ENCODE peak calls at places on chromosomes 16 and 17, in six cellular contexts. J is testis; M is effector memory CD4-positive, alpha-beta T cell; I is Peyer's patch; K is body of pancreas; E is mucosa of descending colon. D is an unnamed sample.

GRCh38 chr16:81480856-81481821 is 36.5 kb downstream of the CMIP start:
- DNase-seq in J (peak; percentile 62), M (no peak), I (peak; percentile 91), K (no peak), E (peak; percentile 82), D (no peak)

GRCh38 chr17:49191917-49192741 is 18.2 kb downstream of the GNGT2 start:
- DNase-seq in J (peak; percentile 96), M (peak; percentile 82), I (peak; percentile 97), K (peak; percentile 94), E (peak; percentile 92), D (peak; percentile 90)

GRCh38 chr17:74922694-74923537 is at the start of gene USH1G:
- DNase-seq in J (peak; percentile 63), M (no peak), I (no peak), K (peak; percentile 28), E (no peak), D (no peak)

GRCh38 chr16:85419503-85420408 is 193.4 kb upstream of the GSE1 start:
- DNase-seq in J (peak; percentile 13), M (no peak), I (no peak), K (peak; percentile 8), E (peak; percentile 24), D (no peak)

GRCh38 chr16:86919073-86919472 is 340.7 kb downstream of the FOXL1 start:
- DNase-seq in J (no peak), M (no peak), I (no peak), K (no peak), E (no peak), D (no peak)

GRCh38 chr17:57578608-57578990 is 166.5 kb downstream of the CCDC182 start:
- DNase-seq in J (no peak), M (no peak), I (no peak), K (no peak), E (no peak), D (no peak)

GRCh38 chr16:70391881-70392481 is 45.3 kb downstream of the DDX19A start:
- DNase-seq in J (peak; percentile 82), M (no peak), I (no peak), K (no peak), E (no peak), D (peak; percentile 84)

GRCh38 chr16:55443434-55443833 is 35.6 kb upstream of the MMP2 start:
- DNase-seq in J (no peak), M (no peak), I (no peak), K (no peak), E (no peak), D (no peak)

GRCh38 chr16:78362736-78363135 is 263.3 kb downstream of the WWOX start:
- DNase-seq in J (no peak), M (no peak), I (no peak), K (no peak), E (no peak), D (no peak)

GRCh38 chr17:59561042-59561441 is 4.4 kb upstream of the DHX40 start:
- DNase-seq in J (no peak), M (no peak), I (no peak), K (no peak), E (no peak), D (peak; percentile 20)

GRCh38 chr16:56606688-56607618 is 1.4 kb upstream of the MT2A start:
- DNase-seq in J (peak; percentile 83), M (no peak), I (peak; percentile 85), K (peak; percentile 70), E (peak; percentile 79), D (no peak)

GRCh38 chr17:64420143-64420670 is 28.7 kb upstream of the MILR1 start:
- DNase-seq in J (no peak), M (peak; percentile 11), I (peak; percentile 59), K (peak; percentile 19), E (no peak), D (peak; percentile 32)

GRCh38 chr17:47413872-47414271 is 90.1 kb downstream of the EFCAB13 start:
- DNase-seq in J (no peak), M (no peak), I (no peak), K (no peak), E (no peak), D (no peak)

GRCh38 chr17:55842405-55843158 is 91.7 kb downstream of the PCTP start:
- DNase-seq in J (no peak), M (no peak), I (no peak), K (no peak), E (no peak), D (no peak)

GRCh38 chr17:59600169-59600568 is 19.5 kb upstream of the CLTC start:
- DNase-seq in J (no peak), M (no peak), I (no peak), K (no peak), E (no peak), D (no peak)

GRCh38 chr17:76734080-76734840 is 2.9 kb downstream of the SRSF2 start:
- DNase-seq in J (no peak), M (no peak), I (no peak), K (no peak), E (no peak), D (no peak)

GRCh38 chr17:76735586-76736348 is 1.4 kb downstream of the SRSF2 start:
- DNase-seq in J (no peak), M (no peak), I (no peak), K (no peak), E (no peak), D (no peak)

GRCh38 chr17:76733618-76733957 is 3.5 kb downstream of the SRSF2 start:
- DNase-seq in J (no peak), M (no peak), I (no peak), K (no peak), E (no peak), D (no peak)

GRCh38 chr17:76736349-76737081 is 616 bp downstream of the SRSF2 start:
- DNase-seq in J (peak; percentile 61), M (peak; percentile 64), I (peak; percentile 85), K (peak; percentile 81), E (peak; percentile 88), D (peak; percentile 73)

GRCh38 chr17:76735006-76735405 is 2.1 kb downstream of the SRSF2 start:
- DNase-seq in J (no peak), M (no peak), I (no peak), K (no peak), E (no peak), D (no peak)
- H3K36me3 ChIP-seq in J (no peaks in the 10 kb centered on the region), M (peaks cover 45% of the 10 kb centered on the region), I (peaks cover 46% of the 10 kb centered on the region), K (no peaks in the 10 kb centered on the region), E (no peaks in the 10 kb centered on the region), D (peaks cover 66% of the 10 kb centered on the region)

DNA sequence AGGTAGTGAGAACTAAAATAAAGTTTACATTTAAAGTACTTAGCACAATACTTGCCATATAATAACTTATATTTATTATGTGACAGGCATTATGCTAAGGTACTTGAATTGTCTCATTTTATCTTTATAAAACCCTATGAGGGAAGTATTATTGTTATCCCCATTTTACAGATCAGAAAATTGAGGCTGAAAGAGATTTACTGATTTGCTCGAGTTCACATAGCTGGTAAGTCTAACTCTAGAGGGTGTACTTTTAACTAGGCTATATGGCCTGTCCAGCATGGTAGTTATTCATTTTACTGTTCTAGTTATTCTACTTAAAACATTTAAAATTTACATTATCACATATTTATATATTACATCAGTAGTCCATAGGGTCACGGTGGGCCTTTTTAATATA is 113.3 kb upstream of the RBL2 start:
- DNase-seq in J (no peak), M (no peak), I (no peak), K (no peak), E (no peak), D (no peak)
- H3K36me3 ChIP-seq in J (no peaks in the 10 kb centered on the region), M (peaks cover 7% of the 10 kb centered on the region), I (peaks cover 91% of the 10 kb centered on the region), K (peaks cover 12% of the 10 kb centered on the region), E (peaks cover 5% of the 10 kb centered on the region), D (peaks cover 70% of the 10 kb centered on the region)

DNA sequence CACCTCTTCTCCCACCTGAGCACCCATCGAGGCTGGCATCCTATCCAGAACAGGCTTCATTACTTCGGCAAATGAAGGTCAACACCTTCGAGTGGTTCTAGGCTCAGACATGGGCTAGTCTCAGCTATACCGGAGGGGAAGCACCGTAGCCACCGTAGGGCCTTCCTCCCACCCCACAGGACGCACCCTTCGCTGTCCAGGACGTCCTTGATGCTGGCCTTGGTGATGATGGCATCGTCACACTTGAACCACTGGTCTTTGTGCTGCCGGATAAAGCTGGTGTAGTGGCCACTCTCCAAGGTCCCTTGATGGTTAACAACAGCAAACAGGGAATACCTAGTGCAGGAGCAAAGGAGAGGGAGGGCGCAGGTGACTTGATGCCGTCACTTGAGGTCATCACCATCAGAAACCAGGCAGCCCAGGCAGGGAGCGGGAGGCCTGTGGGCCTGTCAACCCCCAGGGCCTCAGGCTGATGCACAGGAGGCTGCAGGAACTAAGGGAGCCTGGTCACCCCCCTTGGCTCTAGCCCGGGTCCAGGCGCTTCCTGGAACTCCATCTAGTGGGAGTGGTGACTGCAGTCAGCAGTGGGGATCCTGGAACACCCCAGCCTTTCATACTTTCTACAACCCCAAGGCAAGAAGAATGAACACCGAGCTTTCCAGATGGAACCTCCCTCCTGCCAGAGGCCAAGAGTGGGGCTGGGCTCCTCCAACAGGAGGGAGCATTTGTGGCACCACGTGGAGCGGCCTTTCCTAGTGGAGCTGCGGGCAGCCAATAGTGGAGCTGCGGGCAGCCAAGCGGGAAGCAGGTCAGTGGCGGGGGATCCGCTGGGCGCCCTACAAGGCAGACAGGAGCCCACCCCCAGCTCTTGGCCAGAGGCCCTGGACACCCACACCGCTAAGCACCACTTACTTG is 38.5 kb downstream of the USP22 start:
- DNase-seq in J (no peak), M (no peak), I (no peak), K (no peak), E (no peak), D (no peak)
- H3K36me3 ChIP-seq in J (no peaks in the 10 kb centered on the region), M (peaks cover 84% of the 10 kb centered on the region), I (peaks cover 92% of the 10 kb centered on the region), K (peaks cover 42% of the 10 kb centered on the region), E (peaks cover 15% of the 10 kb centered on the region), D (peaks cover 65% of the 10 kb centered on the region)

GRCh38 chr16:65473699-65474098 is 351.8 kb upstream of the CDH11 start:
- DNase-seq in J (no peak), M (no peak), I (no peak), K (no peak), E (no peak), D (no peak)
- H3K36me3 ChIP-seq in J (no peaks in the 10 kb centered on the region), M (no peaks in the 10 kb centered on the region), I (no peaks in the 10 kb centered on the region), K (no peaks in the 10 kb centered on the region), E (no peaks in the 10 kb centered on the region), D (no peaks in the 10 kb centered on the region)

DNA sequence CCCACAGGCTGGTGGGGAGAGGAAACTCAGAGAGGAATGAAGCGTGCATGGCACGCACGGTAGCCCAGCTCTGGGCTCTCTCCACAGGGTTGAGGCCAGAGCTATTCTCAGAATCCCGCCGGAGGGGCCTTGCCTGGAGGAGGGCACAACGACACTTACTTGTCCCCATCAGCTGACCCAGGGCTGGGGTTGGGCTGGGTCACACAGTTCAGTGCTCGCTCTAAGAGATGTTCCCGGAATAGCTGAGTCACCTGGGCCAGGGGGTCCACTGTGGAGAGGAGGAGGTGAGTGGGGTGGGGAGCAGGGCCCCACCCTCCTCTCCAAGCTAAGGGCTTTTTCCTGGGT is 21.8 kb downstream of the SREBF1 start:
- DNase-seq in J (no peak), M (no peak), I (no peak), K (no peak), E (no peak), D (no peak)
- H3K36me3 ChIP-seq in J (no peaks in the 10 kb centered on the region), M (peaks cover 44% of the 10 kb centered on the region), I (peaks cover 95% of the 10 kb centered on the region), K (no peaks in the 10 kb centered on the region), E (peaks cover 7% of the 10 kb centered on the region), D (peaks cover 71% of the 10 kb centered on the region)

GRCh38 chr17:67920212-67920611 is 76.1 kb downstream of the C17orf58 start:
- DNase-seq in J (no peak), M (no peak), I (no peak), K (no peak), E (no peak), D (no peak)

GRCh38 chr17:67922503-67922902 is 73.8 kb downstream of the C17orf58 start:
- DNase-seq in J (no peak), M (no peak), I (no peak), K (no peak), E (no peak), D (no peak)
- H3K36me3 ChIP-seq in J (no peaks in the 10 kb centered on the region), M (peaks cover 59% of the 10 kb centered on the region), I (peaks cover 85% of the 10 kb centered on the region), K (peaks cover 7% of the 10 kb centered on the region), E (no peaks in the 10 kb centered on the region), D (peaks cover 69% of the 10 kb centered on the region)

GRCh38 chr17:80352991-80353665 is 61.8 kb upstream of the ENDOV start:
- DNase-seq in J (no peak), M (no peak), I (no peak), K (no peak), E (no peak), D (no peak)
- H3K36me3 ChIP-seq in J (no peaks in the 10 kb centered on the region), M (peaks cover 96% of the 10 kb centered on the region), I (peaks cover 97% of the 10 kb centered on the region), K (peaks cover 29% of the 10 kb centered on the region), E (peaks cover 24% of the 10 kb centered on the region), D (peaks cover 14% of the 10 kb centered on the region)

D was measured in BE2C.